ENCODE peak calls at places on chromosomes 5 and 9, in eight cellular contexts. One of them, this sample, is unnamed.
A peak's percentile ranks its signal among the peaks of the same experiment; 100 is the strongest.

GRCh38 chr5:167696558-167697314 is 594.7 kb upstream of the WWC1 start:
- DNase-seq in anterior cingulate cortex: no peak
- DNase-seq in activated T-helper 1 cell treated with Interleukin-2 at 50 U/mL for 16 hours: no peak
- DNase-seq in posterior cingulate gyrus: no peak
- DNase-seq in mucosa of descending colon: no peak
- DNase-seq in NCI-H1105: no peak
- DNase-seq in astrocyte of the spinal cord: no peak
- DNase-seq in ecto neural progenitor cell: no peak
- DNase-seq in this sample: no peak

GRCh38 chr5:44729536-44729935 is 79.2 kb upstream of the MRPS30 start:
- DNase-seq in anterior cingulate cortex: no peak
- DNase-seq in activated T-helper 1 cell treated with Interleukin-2 at 50 U/mL for 16 hours: no peak
- DNase-seq in posterior cingulate gyrus: no peak
- DNase-seq in mucosa of descending colon: no peak
- DNase-seq in NCI-H1105: no peak
- DNase-seq in astrocyte of the spinal cord: no peak
- DNase-seq in ecto neural progenitor cell: no peak
- DNase-seq in this sample: no peak

GRCh38 chr5:78162253-78162862 is 132.1 kb downstream of the AP3B1 start:
- DNase-seq in anterior cingulate cortex: no peak
- DNase-seq in activated T-helper 1 cell treated with Interleukin-2 at 50 U/mL for 16 hours: no peak
- DNase-seq in posterior cingulate gyrus: no peak
- DNase-seq in mucosa of descending colon: no peak
- DNase-seq in NCI-H1105: peak; percentile 1
- DNase-seq in astrocyte of the spinal cord: peak; percentile 31
- DNase-seq in ecto neural progenitor cell: no peak
- DNase-seq in this sample: no peak

GRCh38 chr5:77638763-77639451 is 394 bp upstream of the OTP start:
- DNase-seq in anterior cingulate cortex: no peak
- DNase-seq in activated T-helper 1 cell treated with Interleukin-2 at 50 U/mL for 16 hours: no peak
- DNase-seq in posterior cingulate gyrus: peak; percentile 46
- DNase-seq in mucosa of descending colon: no peak
- DNase-seq in NCI-H1105: no peak
- DNase-seq in astrocyte of the spinal cord: no peak
- DNase-seq in ecto neural progenitor cell: peak; percentile 88
- DNase-seq in this sample: no peak

GRCh38 chr5:129670944-129671343 is 77.0 kb upstream of the MINAR2 start:
- DNase-seq in anterior cingulate cortex: no peak
- DNase-seq in activated T-helper 1 cell treated with Interleukin-2 at 50 U/mL for 16 hours: no peak
- DNase-seq in posterior cingulate gyrus: no peak
- DNase-seq in mucosa of descending colon: no peak
- DNase-seq in NCI-H1105: no peak
- DNase-seq in astrocyte of the spinal cord: peak; percentile 76
- DNase-seq in ecto neural progenitor cell: no peak
- DNase-seq in this sample: no peak

GRCh38 chr9:69131682-69132081 is 42.4 kb upstream of the TJP2 start:
- DNase-seq in anterior cingulate cortex: no peak
- DNase-seq in activated T-helper 1 cell treated with Interleukin-2 at 50 U/mL for 16 hours: no peak
- DNase-seq in posterior cingulate gyrus: no peak
- DNase-seq in mucosa of descending colon: no peak
- DNase-seq in NCI-H1105: no peak
- DNase-seq in astrocyte of the spinal cord: peak; percentile 87
- DNase-seq in ecto neural progenitor cell: no peak
- DNase-seq in this sample: no peak

GRCh38 chr9:109963079-109963478 is 183.1 kb downstream of the PALM2AKAP2 start:
- DNase-seq in anterior cingulate cortex: no peak
- DNase-seq in activated T-helper 1 cell treated with Interleukin-2 at 50 U/mL for 16 hours: no peak
- DNase-seq in posterior cingulate gyrus: no peak
- DNase-seq in mucosa of descending colon: no peak
- DNase-seq in NCI-H1105: no peak
- DNase-seq in astrocyte of the spinal cord: no peak
- DNase-seq in ecto neural progenitor cell: no peak
- DNase-seq in this sample: no peak

GRCh38 chr5:69206528-69207190 is 17.3 kb downstream of the CENPH start:
- DNase-seq in anterior cingulate cortex: no peak
- DNase-seq in activated T-helper 1 cell treated with Interleukin-2 at 50 U/mL for 16 hours: no peak
- DNase-seq in posterior cingulate gyrus: no peak
- DNase-seq in mucosa of descending colon: no peak
- DNase-seq in NCI-H1105: no peak
- DNase-seq in astrocyte of the spinal cord: peak; percentile 7
- DNase-seq in ecto neural progenitor cell: no peak
- DNase-seq in this sample: no peak

GRCh38 chr5:142491260-142491659 is 166.4 kb upstream of the SPRY4 start:
- DNase-seq in anterior cingulate cortex: no peak
- DNase-seq in activated T-helper 1 cell treated with Interleukin-2 at 50 U/mL for 16 hours: no peak
- DNase-seq in posterior cingulate gyrus: no peak
- DNase-seq in mucosa of descending colon: no peak
- DNase-seq in NCI-H1105: no peak
- DNase-seq in astrocyte of the spinal cord: no peak
- DNase-seq in ecto neural progenitor cell: peak; percentile 80
- DNase-seq in this sample: peak; percentile 33

This sample was measured in amygdala.